ENCODE peak calls at places on chromosomes 6 and 20, in six cellular contexts. One of them, this sample, is unnamed.

GRCh38 chr6:91358986-91359385 is 772.1 kb upstream of the MAP3K7 start:
- DNase-seq in brain microvascular endothelial cell: no peak
- DNase-seq in CD8-positive, alpha-beta T cell: no peak
- DNase-seq in psoas muscle: no peak
- DNase-seq in BJ: no peak
- DNase-seq in fibroblast of lung: no peak
- DNase-seq in this sample: no peak

GRCh38 chr20:17169575-17170136 is 57.2 kb upstream of the PCSK2 start:
- DNase-seq in brain microvascular endothelial cell: no peak
- DNase-seq in CD8-positive, alpha-beta T cell: no peak
- DNase-seq in psoas muscle: no peak
- DNase-seq in BJ: no peak
- DNase-seq in fibroblast of lung: no peak
- DNase-seq in this sample: no peak

GRCh38 chr20:51326241-51326819 is 216.2 kb downstream of the NFATC2 start:
- DNase-seq in brain microvascular endothelial cell: peak
- DNase-seq in CD8-positive, alpha-beta T cell: peak
- DNase-seq in psoas muscle: no peak
- DNase-seq in BJ: no peak
- DNase-seq in fibroblast of lung: peak
- DNase-seq in this sample: peak

GRCh38 chr6:116485786-116486185 is 24.6 kb downstream of the CALHM6 start:
- DNase-seq in brain microvascular endothelial cell: no peak
- DNase-seq in CD8-positive, alpha-beta T cell: no peak
- DNase-seq in psoas muscle: no peak
- DNase-seq in BJ: no peak
- DNase-seq in fibroblast of lung: no peak
- DNase-seq in this sample: no peak

GRCh38 chr6:91366781-91367180 is 779.9 kb upstream of the MAP3K7 start:
- DNase-seq in brain microvascular endothelial cell: no peak
- DNase-seq in CD8-positive, alpha-beta T cell: no peak
- DNase-seq in psoas muscle: no peak
- DNase-seq in BJ: no peak
- DNase-seq in fibroblast of lung: no peak
- DNase-seq in this sample: no peak

GRCh38 chr20:57361517-57361916 is 10.5 kb downstream of the RAE1 start:
- DNase-seq in brain microvascular endothelial cell: peak
- DNase-seq in CD8-positive, alpha-beta T cell: no peak
- DNase-seq in psoas muscle: no peak
- DNase-seq in BJ: peak
- DNase-seq in fibroblast of lung: peak
- DNase-seq in this sample: no peak

GRCh38 chr20:34215711-34216381 is 25.4 kb upstream of the ASIP start:
- DNase-seq in brain microvascular endothelial cell: peak
- DNase-seq in CD8-positive, alpha-beta T cell: peak
- DNase-seq in psoas muscle: peak
- DNase-seq in BJ: no peak
- DNase-seq in fibroblast of lung: peak
- DNase-seq in this sample: peak

GRCh38 chr20:35145141-35145564 is 2.0 kb downstream of the EDEM2 start:
- DNase-seq in brain microvascular endothelial cell: peak
- DNase-seq in CD8-positive, alpha-beta T cell: peak
- DNase-seq in psoas muscle: no peak
- DNase-seq in BJ: no peak
- DNase-seq in fibroblast of lung: peak
- DNase-seq in this sample: peak

GRCh38 chr6:35500782-35501181 is 3.9 kb upstream of the TEAD3 start:
- DNase-seq in brain microvascular endothelial cell: peak
- DNase-seq in CD8-positive, alpha-beta T cell: no peak
- DNase-seq in psoas muscle: no peak
- DNase-seq in BJ: peak
- DNase-seq in fibroblast of lung: peak
- DNase-seq in this sample: no peak

GRCh38 chr6:328184-328670 is 35.9 kb downstream of the DUSP22 start:
- DNase-seq in brain microvascular endothelial cell: peak
- DNase-seq in CD8-positive, alpha-beta T cell: no peak
- DNase-seq in psoas muscle: peak
- DNase-seq in BJ: peak
- DNase-seq in fibroblast of lung: peak
- DNase-seq in this sample: peak

GRCh38 chr6:138159246-138159645 is 2.5 kb upstream of the ARFGEF3 start:
- DNase-seq in brain microvascular endothelial cell: no peak
- DNase-seq in CD8-positive, alpha-beta T cell: no peak
- DNase-seq in psoas muscle: no peak
- DNase-seq in BJ: no peak
- DNase-seq in fibroblast of lung: no peak
- DNase-seq in this sample: no peak

GRCh38 chr20:57753332-57754164 is 43.7 kb upstream of the PMEPA1 start:
- DNase-seq in brain microvascular endothelial cell: no peak
- DNase-seq in CD8-positive, alpha-beta T cell: no peak
- DNase-seq in psoas muscle: no peak
- DNase-seq in BJ: no peak
- DNase-seq in fibroblast of lung: no peak
- DNase-seq in this sample: no peak

GRCh38 chr20:5900908-5901307 is 49.4 kb downstream of the TRMT6 start:
- DNase-seq in brain microvascular endothelial cell: no peak
- DNase-seq in CD8-positive, alpha-beta T cell: no peak
- DNase-seq in psoas muscle: no peak
- DNase-seq in BJ: no peak
- DNase-seq in fibroblast of lung: no peak
- DNase-seq in this sample: no peak

GRCh38 chr6:113719545-113719944 is 137.6 kb upstream of the MARCKS start:
- DNase-seq in brain microvascular endothelial cell: peak
- DNase-seq in CD8-positive, alpha-beta T cell: no peak
- DNase-seq in psoas muscle: no peak
- DNase-seq in BJ: no peak
- DNase-seq in fibroblast of lung: peak
- DNase-seq in this sample: no peak

GRCh38 chr6:17945111-17945510 is 42.3 kb downstream of the KIF13A start:
- DNase-seq in brain microvascular endothelial cell: peak
- DNase-seq in CD8-positive, alpha-beta T cell: no peak
- DNase-seq in psoas muscle: no peak
- DNase-seq in BJ: no peak
- DNase-seq in fibroblast of lung: peak
- DNase-seq in this sample: no peak

GRCh38 chr6:17945575-17945974 is 41.9 kb downstream of the KIF13A start:
- DNase-seq in brain microvascular endothelial cell: no peak
- DNase-seq in CD8-positive, alpha-beta T cell: no peak
- DNase-seq in psoas muscle: no peak
- DNase-seq in BJ: no peak
- DNase-seq in fibroblast of lung: no peak
- DNase-seq in this sample: no peak

GRCh38 chr6:17938885-17939284 is 48.5 kb downstream of the KIF13A start:
- DNase-seq in brain microvascular endothelial cell: no peak
- DNase-seq in CD8-positive, alpha-beta T cell: no peak
- DNase-seq in psoas muscle: no peak
- DNase-seq in BJ: peak
- DNase-seq in fibroblast of lung: peak
- DNase-seq in this sample: no peak

GRCh38 chr6:17940151-17940791 is 47.2 kb downstream of the KIF13A start:
- DNase-seq in brain microvascular endothelial cell: no peak
- DNase-seq in CD8-positive, alpha-beta T cell: no peak
- DNase-seq in psoas muscle: no peak
- DNase-seq in BJ: no peak
- DNase-seq in fibroblast of lung: no peak
- DNase-seq in this sample: no peak

GRCh38 chr6:17941318-17941717 is 46.1 kb downstream of the KIF13A start:
- DNase-seq in brain microvascular endothelial cell: no peak
- DNase-seq in CD8-positive, alpha-beta T cell: no peak
- DNase-seq in psoas muscle: no peak
- DNase-seq in BJ: no peak
- DNase-seq in fibroblast of lung: no peak
- DNase-seq in this sample: no peak
- H3K4me3 ChIP-seq in brain microvascular endothelial cell: no peak
- H3K4me3 ChIP-seq in CD8-positive, alpha-beta T cell: no peak
- H3K4me3 ChIP-seq in psoas muscle: no peak
- H3K4me3 ChIP-seq in BJ: no peak
- H3K4me3 ChIP-seq in fibroblast of lung: no peak
- H3K4me3 ChIP-seq in this sample: no peak

DNA sequence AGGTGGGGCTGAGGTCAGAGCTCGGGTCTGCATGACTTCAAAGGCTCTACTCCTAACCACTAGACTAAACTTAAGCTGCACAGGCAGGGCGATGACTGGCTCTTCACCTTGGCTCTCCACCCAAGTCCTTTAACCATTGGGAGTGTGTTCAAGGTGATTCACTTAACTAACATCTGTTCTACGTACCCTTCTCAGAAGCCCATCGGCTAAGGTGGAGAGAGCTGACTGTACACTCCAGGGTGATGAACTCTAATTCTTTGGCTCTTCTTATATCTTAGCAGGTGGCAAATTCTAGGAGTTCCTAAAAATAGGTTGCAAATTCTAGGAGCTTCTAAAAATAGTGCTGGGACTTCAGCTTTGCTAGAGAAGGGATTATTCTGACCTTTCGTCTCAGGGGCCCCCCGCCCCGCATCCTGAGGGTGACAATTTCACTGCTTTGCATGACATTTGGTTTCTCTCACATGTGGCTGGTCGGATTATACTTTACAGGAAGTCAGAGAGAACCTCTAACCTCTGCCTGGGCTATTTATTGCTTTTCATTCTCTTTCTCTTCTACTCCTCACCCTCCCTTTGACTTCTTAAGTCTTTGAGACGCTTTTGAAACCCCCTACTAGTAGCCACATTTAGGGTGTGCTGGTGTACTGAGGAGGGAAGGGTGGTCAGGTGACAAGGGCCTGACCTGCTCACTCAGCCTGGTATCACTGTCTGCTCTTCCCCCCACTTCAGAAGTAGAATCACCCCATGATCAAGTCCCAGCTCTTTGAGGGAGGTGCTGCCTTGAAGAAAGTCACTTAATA is 55.5 kb downstream of the PRDM1 start:
- DNase-seq in brain microvascular endothelial cell: no peak
- DNase-seq in CD8-positive, alpha-beta T cell: peak
- DNase-seq in psoas muscle: no peak
- DNase-seq in BJ: no peak
- DNase-seq in fibroblast of lung: peak
- DNase-seq in this sample: no peak
- H3K4me3 ChIP-seq in brain microvascular endothelial cell: no peak
- H3K4me3 ChIP-seq in CD8-positive, alpha-beta T cell: no peak
- H3K4me3 ChIP-seq in psoas muscle: no peak
- H3K4me3 ChIP-seq in BJ: no peak
- H3K4me3 ChIP-seq in fibroblast of lung: no peak
- H3K4me3 ChIP-seq in this sample: no peak

GRCh38 chr6:108175176-108175591 is 9.4 kb downstream of the NR2E1 start:
- DNase-seq in brain microvascular endothelial cell: no peak
- DNase-seq in CD8-positive, alpha-beta T cell: no peak
- DNase-seq in psoas muscle: no peak
- DNase-seq in BJ: no peak
- DNase-seq in fibroblast of lung: no peak
- DNase-seq in this sample: no peak
- H3K4me3 ChIP-seq in brain microvascular endothelial cell: no peak
- H3K4me3 ChIP-seq in CD8-positive, alpha-beta T cell: no peak
- H3K4me3 ChIP-seq in psoas muscle: peak
- H3K4me3 ChIP-seq in BJ: no peak
- H3K4me3 ChIP-seq in fibroblast of lung: no peak
- H3K4me3 ChIP-seq in this sample: peak

DNA sequence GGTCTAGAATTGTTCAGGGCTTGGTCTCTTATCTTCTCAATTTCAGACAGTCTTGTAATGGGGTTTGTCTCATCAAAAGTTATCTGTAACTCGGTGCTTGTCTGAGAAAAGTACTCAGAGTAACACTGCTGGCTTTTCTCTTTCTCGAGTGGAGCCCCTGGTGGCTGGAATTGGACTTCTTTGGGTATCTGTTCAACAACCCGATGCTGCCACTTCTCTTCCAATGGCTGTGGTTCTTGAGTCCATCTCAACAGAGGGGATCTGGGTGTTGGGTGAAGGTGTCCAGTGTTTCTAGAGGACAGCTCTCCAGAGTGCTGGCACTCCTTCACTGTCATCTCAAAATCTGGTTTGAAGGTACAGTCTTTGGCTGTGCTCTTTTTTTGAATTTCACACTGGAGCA is 24.6 kb downstream of the DST start:
- DNase-seq in brain microvascular endothelial cell: no peak
- DNase-seq in CD8-positive, alpha-beta T cell: no peak
- DNase-seq in psoas muscle: no peak
- DNase-seq in BJ: no peak
- DNase-seq in fibroblast of lung: no peak
- DNase-seq in this sample: no peak
- H3K4me3 ChIP-seq in brain microvascular endothelial cell: no peak
- H3K4me3 ChIP-seq in CD8-positive, alpha-beta T cell: no peak
- H3K4me3 ChIP-seq in psoas muscle: no peak
- H3K4me3 ChIP-seq in BJ: no peak
- H3K4me3 ChIP-seq in fibroblast of lung: no peak
- H3K4me3 ChIP-seq in this sample: no peak

GRCh38 chr6:16057411-16057810 is 71.5 kb upstream of the MYLIP start:
- DNase-seq in brain microvascular endothelial cell: no peak
- DNase-seq in CD8-positive, alpha-beta T cell: no peak
- DNase-seq in psoas muscle: no peak
- DNase-seq in BJ: no peak
- DNase-seq in fibroblast of lung: no peak
- DNase-seq in this sample: no peak

GRCh38 chr6:16056263-16056870 is 72.5 kb upstream of the MYLIP start:
- DNase-seq in brain microvascular endothelial cell: no peak
- DNase-seq in CD8-positive, alpha-beta T cell: no peak
- DNase-seq in psoas muscle: no peak
- DNase-seq in BJ: no peak
- DNase-seq in fibroblast of lung: no peak
- DNase-seq in this sample: no peak

GRCh38 chr6:16058188-16058780 is 70.6 kb upstream of the MYLIP start:
- DNase-seq in brain microvascular endothelial cell: no peak
- DNase-seq in CD8-positive, alpha-beta T cell: no peak
- DNase-seq in psoas muscle: no peak
- DNase-seq in BJ: no peak
- DNase-seq in fibroblast of lung: no peak
- DNase-seq in this sample: no peak

GRCh38 chr6:16059496-16059895 is 69.4 kb upstream of the MYLIP start:
- DNase-seq in brain microvascular endothelial cell: no peak
- DNase-seq in CD8-positive, alpha-beta T cell: no peak
- DNase-seq in psoas muscle: no peak
- DNase-seq in BJ: no peak
- DNase-seq in fibroblast of lung: no peak
- DNase-seq in this sample: no peak

GRCh38 chr6:16055852-16056251 is 73.0 kb upstream of the MYLIP start:
- DNase-seq in brain microvascular endothelial cell: no peak
- DNase-seq in CD8-positive, alpha-beta T cell: no peak
- DNase-seq in psoas muscle: no peak
- DNase-seq in BJ: no peak
- DNase-seq in fibroblast of lung: no peak
- DNase-seq in this sample: no peak
- H3K4me3 ChIP-seq in brain microvascular endothelial cell: no peak
- H3K4me3 ChIP-seq in CD8-positive, alpha-beta T cell: no peak
- H3K4me3 ChIP-seq in psoas muscle: no peak
- H3K4me3 ChIP-seq in BJ: no peak
- H3K4me3 ChIP-seq in fibroblast of lung: no peak
- H3K4me3 ChIP-seq in this sample: no peak

GRCh38 chr20:63522981-63523611 is 2.5 kb downstream of the PPDPF start:
- DNase-seq in brain microvascular endothelial cell: no peak
- DNase-seq in CD8-positive, alpha-beta T cell: peak
- DNase-seq in psoas muscle: peak
- DNase-seq in BJ: no peak
- DNase-seq in fibroblast of lung: no peak
- DNase-seq in this sample: no peak
- H3K4me3 ChIP-seq in brain microvascular endothelial cell: no peak
- H3K4me3 ChIP-seq in CD8-positive, alpha-beta T cell: no peak
- H3K4me3 ChIP-seq in psoas muscle: no peak
- H3K4me3 ChIP-seq in BJ: no peak
- H3K4me3 ChIP-seq in fibroblast of lung: no peak
- H3K4me3 ChIP-seq in this sample: no peak

GRCh38 chr20:29689411-29690225 is 1567.8 kb upstream of the DEFB115 start:
- DNase-seq in brain microvascular endothelial cell: no peak
- DNase-seq in CD8-positive, alpha-beta T cell: peak
- DNase-seq in psoas muscle: no peak
- DNase-seq in BJ: no peak
- DNase-seq in fibroblast of lung: no peak
- DNase-seq in this sample: no peak
- H3K4me3 ChIP-seq in brain microvascular endothelial cell: no peak
- H3K4me3 ChIP-seq in CD8-positive, alpha-beta T cell: no peak
- H3K4me3 ChIP-seq in psoas muscle: no peak
- H3K4me3 ChIP-seq in BJ: no peak
- H3K4me3 ChIP-seq in fibroblast of lung: no peak
- H3K4me3 ChIP-seq in this sample: no peak